ENCODE peak calls at places on chromosomes 6 and 20, in five cellular contexts. X is C1 segment of cervical spinal cord, L is RCC 7860, P is LoVo, A is neural progenitor cell. M is an unnamed sample.

GRCh38 chr6:46719099-46719498 is 16.1 kb downstream of the PLA2G7 start:
- DNase-seq in X (no peak), L (no peak), P (peak; percentile 41), A (no peak), M (no peak)

GRCh38 chr6:6714498-6715360 is 126.2 kb downstream of the LY86 start:
- DNase-seq in X (no peak), L (no peak), P (no peak), A (no peak), M (no peak)

GRCh38 chr6:29627762-29628418 is 5.1 kb downstream of the GABBR1 start:
- DNase-seq in X (peak; percentile 44), L (no peak), P (no peak), A (peak; percentile 91), M (no peak)

GRCh38 chr20:37711987-37712961 is 18.4 kb downstream of the CTNNBL1 start:
- DNase-seq in X (peak; percentile 3), L (no peak), P (no peak), A (peak; percentile 18), M (peak; percentile 34)

GRCh38 chr6:16196260-16196914 is 42.0 kb upstream of the GMPR start:
- DNase-seq in X (no peak), L (no peak), P (no peak), A (no peak), M (no peak)

GRCh38 chr20:60266184-60266823 is 308.1 kb downstream of the CDH26 start:
- DNase-seq in X (no peak), L (no peak), P (no peak), A (no peak), M (no peak)

GRCh38 chr6:3299221-3299620 is 40.5 kb downstream of the PSMG4 start:
- DNase-seq in X (no peak), L (no peak), P (no peak), A (no peak), M (no peak)

GRCh38 chr6:133945158-133945557 is 7.9 kb upstream of the TBPL1 start:
- DNase-seq in X (no peak), L (no peak), P (no peak), A (peak; percentile 25), M (no peak)

GRCh38 chr6:2731281-2731909 is 19.3 kb downstream of the MYLK4 start:
- DNase-seq in X (no peak), L (no peak), P (no peak), A (no peak), M (no peak)

GRCh38 chr6:28923318-28924102 is at the start of gene TRIM27:
- DNase-seq in X (peak; percentile 78), L (peak; percentile 65), P (peak; percentile 92), A (peak; percentile 96), M (peak; percentile 75)

GRCh38 chr6:146892613-146893401 is 294.0 kb downstream of the ADGB start:
- DNase-seq in X (no peak), L (peak; percentile 45), P (no peak), A (no peak), M (no peak)

GRCh38 chr20:59159822-59160740 is 3.5 kb upstream of the ZNF831 start:
- DNase-seq in X (no peak), L (no peak), P (no peak), A (no peak), M (no peak)

GRCh38 chr6:143140767-143141166 is 80.1 kb downstream of the AIG1 start:
- DNase-seq in X (no peak), L (no peak), P (no peak), A (no peak), M (no peak)

GRCh38 chr6:108562503-108562993 is 1.8 kb downstream of the FOXO3 start:
- DNase-seq in X (peak; percentile 49), L (peak; percentile 91), P (no peak), A (peak; percentile 81), M (peak; percentile 62)

GRCh38 chr6:153012856-153013255 is 10.3 kb upstream of the MTRF1L start:
- DNase-seq in X (no peak), L (no peak), P (no peak), A (no peak), M (no peak)

GRCh38 chr6:123276439-123277045 is 280.5 kb downstream of the CLVS2 start:
- DNase-seq in X (no peak), L (no peak), P (no peak), A (peak; percentile 56), M (no peak)

GRCh38 chr20:62027698-62028321 is 37.9 kb downstream of the TAF4 start:
- DNase-seq in X (no peak), L (no peak), P (no peak), A (peak; percentile 37), M (no peak)

GRCh38 chr6:34146021-34146782 is at the start of gene GRM4:
- DNase-seq in X (no peak), L (no peak), P (no peak), A (no peak), M (no peak)

GRCh38 chr20:33656783-33657703 is 5.1 kb upstream of the C20orf144 start:
- DNase-seq in X (no peak), L (no peak), P (no peak), A (no peak), M (no peak)

GRCh38 chr6:84411060-84411629 is 183.7 kb upstream of the CEP162 start:
- DNase-seq in X (no peak), L (no peak), P (no peak), A (no peak), M (no peak)

GRCh38 chr6:75493400-75494064 is at the start of gene FILIP1:
- DNase-seq in X (no peak), L (no peak), P (no peak), A (peak; percentile 72), M (no peak)

GRCh38 chr6:140052757-140053729 is 678.6 kb upstream of the CITED2 start:
- DNase-seq in X (no peak), L (peak; percentile 7), P (no peak), A (peak; percentile 41), M (no peak)

GRCh38 chr6:170497845-170498281 is 55.2 kb downstream of the PSMB1 start:
- DNase-seq in X (no peak), L (peak; percentile 9), P (no peak), A (peak; percentile 95), M (no peak)

GRCh38 chr20:7610681-7611080 is 329.6 kb downstream of the HAO1 start:
- DNase-seq in X (no peak), L (no peak), P (no peak), A (no peak), M (no peak)

M was measured in LNCaP clone FGC.